ENCODE peak calls at places on chromosomes 3 and 15, in four cellular contexts. P is AG04450, X is dorsolateral prefrontal cortex, I is neural progenitor cell. Y is an unnamed sample.

GRCh38 chr3:52532517-52532837 is 1.2 kb downstream of the NT5DC2 start:
- DNase-seq in P (no peak), X (no peak), I (peak; percentile 47), Y (no peak)

GRCh38 chr3:177035678-177036077 is 161.6 kb downstream of the TBL1XR1 start:
- DNase-seq in P (no peak), X (no peak), I (no peak), Y (no peak)

GRCh38 chr3:159866201-159866746 is 122.4 kb upstream of the IL12A start:
- DNase-seq in P (no peak), X (no peak), I (no peak), Y (no peak)

GRCh38 chr15:66748320-66748779 is 46.3 kb downstream of the SMAD6 start:
- DNase-seq in P (peak; percentile 45), X (no peak), I (no peak), Y (no peak)

GRCh38 chr3:46674031-46674592 is 19.4 kb downstream of the ALS2CL start:
- DNase-seq in P (no peak), X (peak; percentile 14), I (no peak), Y (peak; percentile 4)

GRCh38 chr15:90087454-90088154 is 14.7 kb downstream of the IDH2 start:
- DNase-seq in P (no peak), X (peak; percentile 69), I (no peak), Y (peak; percentile 91)

GRCh38 chr3:117407317-117407716 is 697.7 kb downstream of the TUSC7 start:
- DNase-seq in P (no peak), X (no peak), I (peak; percentile 36), Y (no peak)

GRCh38 chr15:98663045-98663444 is 14.7 kb downstream of the IGF1R start:
- DNase-seq in P (no peak), X (no peak), I (no peak), Y (no peak)

GRCh38 chr3:75396316-75396802 is 267.8 kb upstream of the FRG2C start:
- DNase-seq in P (no peak), X (no peak), I (no peak), Y (peak; percentile 42)

GRCh38 chr3:141653872-141654271 is 84.2 kb upstream of the RNF7 start:
- DNase-seq in P (no peak), X (no peak), I (no peak), Y (no peak)

GRCh38 chr15:62610499-62610898 is 432.0 kb upstream of the TPM1 start:
- DNase-seq in P (no peak), X (no peak), I (no peak), Y (no peak)

GRCh38 chr3:175857666-175858270 is 998.6 kb downstream of the NAALADL2 start:
- DNase-seq in P (no peak), X (no peak), I (no peak), Y (no peak)

GRCh38 chr3:128849776-128850542 is 29.5 kb upstream of the ACAD9 start:
- DNase-seq in P (no peak), X (no peak), I (peak; percentile 23), Y (no peak)

GRCh38 chr15:33215941-33216872 is 21.7 kb upstream of the FMN1 start:
- DNase-seq in P (no peak), X (no peak), I (peak; percentile 51), Y (no peak)

GRCh38 chr15:36161781-36162212 is 417.6 kb upstream of the CDIN1 start:
- DNase-seq in P (no peak), X (no peak), I (peak; percentile 50), Y (peak; percentile 10)

GRCh38 chr3:125110016-125110875 is 54.4 kb upstream of the HEG1 start:
- DNase-seq in P (peak; percentile 92), X (no peak), I (no peak), Y (no peak)

GRCh38 chr3:189195302-189195701 is 23.5 kb downstream of the TPRG1 start:
- DNase-seq in P (no peak), X (no peak), I (peak; percentile 21), Y (no peak)

GRCh38 chr3:186283651-186284445 is 78.2 kb downstream of the DGKG start:
- DNase-seq in P (no peak), X (no peak), I (no peak), Y (no peak)

GRCh38 chr3:64957639-64958038 is 269.8 kb upstream of the ADAMTS9 start:
- DNase-seq in P (no peak), X (no peak), I (no peak), Y (no peak)

GRCh38 chr3:38827791-38828190 is 11.8 kb upstream of the SCN10A start:
- DNase-seq in P (no peak), X (no peak), I (no peak), Y (no peak)

GRCh38 chr15:27796405-27797085 is 302.6 kb downstream of the OCA2 start:
- DNase-seq in P (no peak), X (no peak), I (no peak), Y (no peak)

GRCh38 chr15:91055548-91056331 is 33.3 kb upstream of the VPS33B start:
- DNase-seq in P (peak; percentile 11), X (peak; percentile 83), I (peak; percentile 88), Y (peak; percentile 67)

GRCh38 chr3:141237701-141238521 is 6.3 kb downstream of the PXYLP1 start:
- DNase-seq in P (no peak), X (peak; percentile 81), I (no peak), Y (peak; percentile 94)

GRCh38 chr15:100544946-100545345 is 16.2 kb upstream of the CERS3 start:
- DNase-seq in P (no peak), X (no peak), I (no peak), Y (no peak)

GRCh38 chr15:48617619-48618018 is 27.9 kb downstream of the FBN1 start:
- DNase-seq in P (peak; percentile 90), X (no peak), I (no peak), Y (peak; percentile 23)

GRCh38 chr15:96361309-96362000 is 31.0 kb downstream of the NR2F2 start:
- DNase-seq in P (no peak), X (no peak), I (peak; percentile 75), Y (no peak)

GRCh38 chr15:34109775-34110663 is 8.1 kb downstream of the PGBD4 start:
- DNase-seq in P (peak; percentile 16), X (no peak), I (peak; percentile 32), Y (no peak)

GRCh38 chr15:95663156-95663831 is 667.2 kb upstream of the NR2F2 start:
- DNase-seq in P (peak; percentile 44), X (no peak), I (no peak), Y (no peak)

GRCh38 chr3:16334909-16335308 is 69.9 kb downstream of the OXNAD1 start:
- DNase-seq in P (no peak), X (no peak), I (no peak), Y (no peak)

GRCh38 chr3:73556520-73557371 is 68.0 kb downstream of the PDZRN3 start:
- DNase-seq in P (no peak), X (no peak), I (no peak), Y (no peak)

GRCh38 chr15:37059051-37059450 is 41.3 kb downstream of the MEIS2 start:
- DNase-seq in P (peak; percentile 73), X (no peak), I (no peak), Y (no peak)

GRCh38 chr3:38960042-38960622 is 91.6 kb downstream of the SCN11A start:
- DNase-seq in P (peak; percentile 7), X (no peak), I (no peak), Y (peak; percentile 13)

GRCh38 chr15:82599862-82600261 is 47.3 kb downstream of the CPEB1 start:
- DNase-seq in P (no peak), X (no peak), I (no peak), Y (no peak)

GRCh38 chr15:82602195-82602594 is 45.0 kb downstream of the CPEB1 start:
- DNase-seq in P (no peak), X (no peak), I (no peak), Y (no peak)

GRCh38 chr15:82595766-82596165 is 51.4 kb downstream of the CPEB1 start:
- DNase-seq in P (no peak), X (no peak), I (peak; percentile 38), Y (no peak)

GRCh38 chr15:82595203-82595602 is 52.0 kb downstream of the CPEB1 start:
- DNase-seq in P (no peak), X (no peak), I (no peak), Y (no peak)

DNA sequence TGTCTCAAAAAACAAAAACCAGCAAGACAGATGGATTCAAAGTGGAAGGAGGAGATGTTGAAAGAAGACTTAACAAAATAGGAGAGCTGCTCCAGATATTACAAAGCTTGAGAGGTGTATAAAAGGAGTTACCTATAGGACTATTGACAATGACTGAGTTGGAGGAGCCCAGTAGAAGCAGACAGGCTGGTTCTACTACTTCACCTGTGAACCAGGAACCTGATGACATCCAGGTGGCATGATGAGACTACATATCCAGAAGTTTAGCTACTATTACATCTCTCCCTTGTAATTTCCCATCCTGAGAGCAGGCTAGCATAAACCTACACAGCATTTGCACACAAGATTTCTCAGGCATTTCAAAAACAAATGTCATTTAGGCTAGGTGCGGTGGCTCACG is 49.3 kb downstream of the CPEB1 start:
- DNase-seq in P (no peak), X (no peak), I (no peak), Y (no peak)
- H3K4me3 ChIP-seq in P (no peak overlapping the region), X (no peak overlapping the region), I (no peak overlapping the region), Y (no peak overlapping the region)

GRCh38 chr3:93969997-93970396 is 3.7 kb downstream of the PROS1 start:
- DNase-seq in P (no peak), X (no peak), I (no peak), Y (no peak)
- H3K27ac ChIP-seq in P (no peak overlapping the region), X (no peak overlapping the region), I (no peak overlapping the region), Y (no peak overlapping the region)

GRCh38 chr3:12759097-12759679 is at the start of gene TMEM40:
- DNase-seq in P (no peak), X (no peak), I (no peak), Y (no peak)

GRCh38 chr3:12756185-12756584 is 2.9 kb downstream of the TMEM40 start:
- DNase-seq in P (no peak), X (no peak), I (no peak), Y (no peak)

GRCh38 chr3:12756635-12757034 is 2.4 kb downstream of the TMEM40 start:
- DNase-seq in P (no peak), X (no peak), I (no peak), Y (no peak)

GRCh38 chr3:12758025-12758830 is 831 bp downstream of the TMEM40 start:
- DNase-seq in P (no peak), X (no peak), I (no peak), Y (no peak)

GRCh38 chr3:12759693-12760565 is 870 bp upstream of the TMEM40 start:
- DNase-seq in P (no peak), X (no peak), I (no peak), Y (no peak)
- H3K4me3 ChIP-seq in P (no peak overlapping the region), X (no peak overlapping the region), I (no peak overlapping the region), Y (no peak overlapping the region)

GRCh38 chr15:31300208-31300661 is 26.4 kb upstream of the KLF13 start:
- DNase-seq in P (no peak), X (peak; percentile 93), I (no peak), Y (peak; percentile 39)
- H3K27ac ChIP-seq in P (no peak overlapping the region), X (peak overlapping the region; percentile 97), I (no peak overlapping the region), Y (no peak overlapping the region)

Y was measured in body of pancreas.